ENCODE peak calls at places on chromosomes 6 and 20, in five cellular contexts. W, B, O, T and H are unnamed samples. For H4K20me1, the result is how much of the 10 kb centered on the place peaks cover.

GRCh38 chr6:1065986-1066385 is 245.9 kb upstream of the FOXQ1 start:
- DNase-seq in B (no peak), W (no peak), O (no peak), T (no peak), H (no peak)

GRCh38 chr20:1430004-1430451 is 36.6 kb downstream of the NSFL1C start:
- DNase-seq in O (no peak), B (no peak), W (no peak), T (no peak), H (no peak)

GRCh38 chr6:163543311-163543710 is 128.8 kb downstream of the QKI start:
- DNase-seq in B (no peak), O (no peak), W (no peak), T (no peak), H (no peak)

GRCh38 chr20:59455392-59456341 is 148.7 kb upstream of the PHACTR3 start:
- DNase-seq in T (no peak), O (no peak), W (peak), B (peak), H (peak)

GRCh38 chr6:92779758-92780157 is 639.6 kb downstream of the EPHA7 start:
- DNase-seq in T (no peak), B (no peak), O (no peak), W (no peak), H (no peak)

GRCh38 chr6:139291813-139292619 is at the start of gene TXLNB:
- DNase-seq in T (no peak), O (peak), B (no peak), W (no peak), H (peak)

GRCh38 chr6:125156496-125156895 is 2.9 kb downstream of the TPD52L1 start:
- DNase-seq in O (no peak), W (no peak), T (no peak), B (no peak), H (no peak)

GRCh38 chr20:63441777-63442493 is 30.5 kb downstream of the KCNQ2 start:
- DNase-seq in T (peak), O (peak), B (no peak), W (peak), H (peak)

GRCh38 chr6:153790881-153791473 is 248.1 kb upstream of the OPRM1 start:
- DNase-seq in O (no peak), B (no peak), T (peak), W (peak), H (peak)

GRCh38 chr6:139508576-139508975 is 134.1 kb upstream of the CITED2 start:
- DNase-seq in O (no peak), W (no peak), T (peak), B (no peak), H (no peak)

GRCh38 chr6:134134654-134135053 is 82.2 kb upstream of the SLC2A12 start:
- DNase-seq in B (no peak), T (no peak), W (no peak), O (no peak), H (no peak)

GRCh38 chr20:1941226-1941625 is 46.0 kb downstream of the SIRPA start:
- DNase-seq in O (no peak), B (no peak), T (no peak), W (no peak), H (no peak)

GRCh38 chr6:44512868-44513641 is 125.5 kb downstream of the CDC5L start:
- DNase-seq in T (no peak), B (no peak), O (no peak), W (no peak), H (peak)

GRCh38 chr6:26249709-26249958 is 115.4 kb upstream of the BTN3A2 start:
- DNase-seq in T (no peak), B (no peak), W (no peak), O (peak), H (no peak)

GRCh38 chr6:85287158-85287557 is 162.7 kb upstream of the NT5E start:
- DNase-seq in T (no peak), W (no peak), O (no peak), B (no peak), H (no peak)

GRCh38 chr20:1945134-1945618 is 48.7 kb downstream of the PDYN start:
- DNase-seq in W (no peak), O (no peak), T (no peak), B (no peak), H (no peak)

GRCh38 chr20:46312075-46312944 is 4.0 kb upstream of the CDH22 start:
- DNase-seq in W (peak), B (peak), O (no peak), T (peak), H (no peak)

GRCh38 chr20:21511850-21512633 is 1.8 kb downstream of the NKX2-2 start:
- DNase-seq in B (no peak), W (peak), T (no peak), O (no peak), H (no peak)

GRCh38 chr6:154930490-154930889 is 64.6 kb upstream of the TIAM2 start:
- DNase-seq in O (no peak), T (no peak), W (no peak), B (no peak), H (no peak)

GRCh38 chr20:39069976-39070375 is 107.8 kb downstream of the DHX35 start:
- DNase-seq in W (no peak), O (no peak), B (no peak), T (no peak), H (no peak)

GRCh38 chr6:129732034-129732433 is 22.1 kb upstream of the ARHGAP18 start:
- DNase-seq in W (no peak), O (no peak), B (no peak), T (no peak), H (no peak)

GRCh38 chr6:37069639-37070038 is 64.2 kb downstream of the FGD2 start:
- DNase-seq in W (no peak), B (no peak), T (no peak), O (no peak), H (no peak)

GRCh38 chr6:31096656-31097055 is 15.7 kb downstream of the C6orf15 start:
- DNase-seq in T (no peak), B (no peak), W (no peak), O (no peak), H (no peak)

GRCh38 chr20:24798930-24799705 is 150.0 kb upstream of the CST7 start:
- DNase-seq in W (peak), T (no peak), B (no peak), O (no peak), H (no peak)

GRCh38 chr6:163860194-163861081 is 445.9 kb downstream of the QKI start:
- DNase-seq in B (peak), O (no peak), T (no peak), W (peak), H (no peak)

GRCh38 chr20:37356387-37356786 is 10.4 kb downstream of the SRC start:
- DNase-seq in T (no peak), W (peak), B (no peak), O (no peak), H (no peak)

GRCh38 chr20:26209171-26209941 is 512.7 kb upstream of the ZNF337 start:
- DNase-seq in O (no peak), B (no peak), W (peak), T (no peak), H (no peak)

GRCh38 chr6:34229877-34230276 is 6.8 kb upstream of the HMGA1 start:
- DNase-seq in W (no peak), O (no peak), B (no peak), T (no peak), H (no peak)

GRCh38 chr6:3263091-3263490 is 4.3 kb downstream of the PSMG4 start:
- DNase-seq in O (no peak), T (no peak), W (no peak), B (no peak), H (no peak)

GRCh38 chr6:158653577-158654354 is 3.9 kb downstream of the SYTL3 start:
- DNase-seq in O (peak), T (no peak), B (no peak), W (no peak), H (no peak)

GRCh38 chr6:125611573-125612399 is 137.6 kb upstream of the HEY2 start:
- DNase-seq in B (no peak), T (no peak), O (no peak), W (no peak), H (no peak)

GRCh38 chr6:162056745-162057144 is 670.8 kb downstream of the PRKN start:
- DNase-seq in T (peak), W (no peak), B (no peak), O (no peak), H (no peak)

GRCh38 chr6:44111434-44112417 is 15.5 kb downstream of the MRPL14 start:
- DNase-seq in W (no peak), T (peak), B (no peak), O (no peak), H (no peak)

GRCh38 chr20:34143951-34144350 is 31.9 kb upstream of the EIF2S2 start:
- DNase-seq in B (peak), O (no peak), W (no peak), T (peak), H (no peak)

GRCh38 chr20:14632906-14633305 is 295.5 kb upstream of the FLRT3 start:
- DNase-seq in W (no peak), T (peak), O (no peak), B (no peak), H (no peak)
- TF ChIP-seq ZBTB33 in W (no peak), T (peak), O (no peak), B (no peak), H (no peak)

GRCh38 chr6:121491576-121491975 is 56.1 kb downstream of the GJA1 start:
- DNase-seq in O (no peak), B (no peak), W (no peak), T (no peak), H (no peak)
- H4K20me1 ChIP-seq in O (under half), B (under half), W (under half), T (under half), H (under half)

DNA sequence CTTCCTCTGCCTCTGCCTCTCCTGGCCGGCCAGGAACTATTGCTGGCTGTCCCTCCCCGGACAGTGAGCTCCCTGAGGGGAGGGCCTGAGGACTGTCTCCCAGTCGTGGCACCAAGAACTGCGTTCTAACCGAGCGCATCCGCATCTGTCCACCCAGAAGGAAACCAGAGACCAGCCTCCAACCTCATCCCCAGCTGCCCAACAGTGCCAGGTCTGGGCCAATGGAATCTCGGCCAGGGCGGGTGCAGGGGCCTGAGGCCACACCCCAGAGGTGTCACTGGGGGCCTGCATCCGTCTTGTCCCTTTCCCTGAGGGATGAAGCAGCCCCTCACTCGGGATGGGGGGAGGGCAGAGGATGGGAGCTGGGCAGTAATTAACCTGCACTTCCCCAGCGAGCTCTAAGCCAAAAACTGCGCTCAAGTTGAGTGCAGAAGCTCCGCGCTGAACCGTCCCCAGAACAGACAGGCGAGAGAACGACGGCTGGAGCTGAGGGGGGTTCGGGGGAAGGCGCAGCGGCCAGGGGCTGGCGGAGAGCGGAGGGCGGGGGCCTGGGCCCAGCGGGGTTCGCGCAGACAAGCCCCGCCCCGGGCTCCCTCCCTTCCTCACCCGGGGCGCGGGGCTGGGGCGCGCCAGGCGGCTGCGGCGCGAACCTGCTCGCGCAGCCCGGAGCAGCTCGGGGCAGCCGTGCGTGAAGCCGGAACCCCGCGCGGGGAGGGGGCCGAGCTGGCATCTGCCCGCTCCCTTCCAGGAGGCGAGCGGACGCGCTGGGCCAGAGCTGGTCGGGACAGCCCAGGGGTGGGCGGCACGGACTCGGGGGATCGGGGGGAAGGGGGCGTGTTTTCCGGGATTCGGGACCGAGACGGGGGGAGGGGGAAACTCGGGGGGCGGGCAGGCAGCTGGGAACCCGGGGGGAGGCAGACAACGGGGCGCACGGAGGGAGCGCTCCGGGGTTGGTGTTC is 1.4 kb downstream of the TFEB start:
- DNase-seq in W (peak), O (peak), B (peak), T (peak), H (peak)
- TF ChIP-seq ZBTB33 in W (no peak), O (no peak), B (no peak), T (no peak), H (no peak)

GRCh38 chr6:20433321-20433720 is 31.6 kb downstream of the E2F3 start:
- DNase-seq in W (no peak), O (no peak), T (no peak), B (no peak), H (no peak)
- H4K20me1 ChIP-seq in W (half or more), O (under half), T (under half), B (under half), H (under half)

GRCh38 chr6:96074006-96074405 is 58.2 kb downstream of the FUT9 start:
- DNase-seq in T (no peak), O (no peak), B (no peak), W (no peak), H (no peak)

DNA sequence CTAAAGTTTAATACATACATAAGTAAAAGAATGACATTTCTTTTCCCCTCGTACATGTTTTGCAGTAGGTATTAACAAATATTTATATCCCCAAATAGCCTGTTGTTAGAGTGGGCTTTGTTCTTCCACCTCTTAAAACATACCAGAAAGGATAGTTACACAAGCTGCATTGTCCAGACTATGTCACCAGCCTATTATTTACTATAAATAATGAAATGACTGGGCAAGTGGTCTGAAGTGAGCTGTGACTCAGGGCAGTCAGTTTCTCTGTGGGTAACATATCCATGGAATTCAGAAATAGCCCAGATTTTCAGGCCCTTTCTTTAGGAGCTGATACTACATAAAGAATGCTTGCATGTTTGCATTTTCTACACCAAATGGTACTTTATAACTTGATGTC is 60.1 kb downstream of the FUT9 start:
- DNase-seq in T (no peak), O (no peak), W (no peak), B (no peak), H (no peak)
- TF ChIP-seq ZBTB33 in T (no peak), O (no peak), W (no peak), B (no peak), H (no peak)